ENCODE peak calls at places on chromosome X, in seven cellular contexts. M is neural progenitor cell, A is Peyer's patch, P is testis, E is ovary, R is tibial nerve, C is osteoblast. K is an unnamed sample.

GRCh38 chrX:104565791-104566687 is at the start of gene IL1RAPL2:
- DNase-seq in M (peak; percentile 83), A (no peak), P (peak; percentile 54), E (no peak), R (no peak), C (no peak), K (peak; percentile 15)

GRCh38 chrX:38799995-38800394 is 1.3 kb upstream of the MID1IP1 start:
- DNase-seq in M (no peak), A (no peak), P (peak; percentile 37), E (no peak), R (no peak), C (peak; percentile 75), K (no peak)

GRCh38 chrX:132022115-132022862 is 813 bp upstream of the STK26 start:
- DNase-seq in M (no peak), A (no peak), P (no peak), E (no peak), R (no peak), C (peak; percentile 69), K (peak; percentile 34)

GRCh38 chrX:78066110-78066509 is 37.9 kb upstream of the PGK1 start:
- DNase-seq in M (no peak), A (no peak), P (no peak), E (no peak), R (no peak), C (no peak), K (no peak)

GRCh38 chrX:153685179-153685536 is 2.6 kb upstream of the SLC6A8 start:
- DNase-seq in M (peak; percentile 73), A (peak; percentile 15), P (no peak), E (peak; percentile 17), R (no peak), C (peak; percentile 76), K (peak; percentile 51)

GRCh38 chrX:150146271-150146888 is 208.1 kb upstream of the EOLA2 start:
- DNase-seq in M (no peak), A (no peak), P (no peak), E (no peak), R (no peak), C (no peak), K (no peak)

GRCh38 chrX:133723930-133724329 is 261.5 kb downstream of the GPC3 start:
- DNase-seq in M (no peak), A (no peak), P (no peak), E (no peak), R (no peak), C (no peak), K (no peak)

GRCh38 chrX:47650164-47651042 is at the start of gene ELK1:
- DNase-seq in M (peak; percentile 97), A (peak; percentile 90), P (peak; percentile 98), E (peak; percentile 94), R (peak; percentile 89), C (peak; percentile 93), K (peak; percentile 99)

GRCh38 chrX:152735860-152736511 is 2.4 kb downstream of the MAGEA12 start:
- DNase-seq in M (no peak), A (no peak), P (no peak), E (no peak), R (no peak), C (peak; percentile 37), K (no peak)

GRCh38 chrX:24117288-24117687 is 32.2 kb upstream of the ZFX start:
- DNase-seq in M (no peak), A (no peak), P (peak; percentile 41), E (peak; percentile 28), R (peak; percentile 6), C (peak; percentile 90), K (no peak)

GRCh38 chrX:49101629-49101984 is 21.9 kb upstream of the WDR45 start:
- DNase-seq in M (no peak), A (no peak), P (no peak), E (no peak), R (no peak), C (peak; percentile 55), K (no peak)

GRCh38 chrX:21907250-21907649 is 33.3 kb upstream of the SMS start:
- DNase-seq in M (no peak), A (no peak), P (no peak), E (no peak), R (no peak), C (no peak), K (peak; percentile 65)

GRCh38 chrX:154732421-154733071 is 18.3 kb downstream of the GAB3 start:
- DNase-seq in M (no peak), A (no peak), P (no peak), E (no peak), R (no peak), C (no peak), K (no peak)

GRCh38 chrX:154731881-154732280 is 19.0 kb downstream of the GAB3 start:
- DNase-seq in M (no peak), A (no peak), P (no peak), E (no peak), R (no peak), C (no peak), K (no peak)

GRCh38 chrX:154729439-154729838 is 21.4 kb downstream of the GAB3 start:
- DNase-seq in M (no peak), A (no peak), P (no peak), E (no peak), R (no peak), C (no peak), K (no peak)

GRCh38 chrX:154730271-154730883 is 20.5 kb downstream of the GAB3 start:
- DNase-seq in M (no peak), A (no peak), P (no peak), E (peak; percentile 42), R (no peak), C (no peak), K (no peak)

DNA sequence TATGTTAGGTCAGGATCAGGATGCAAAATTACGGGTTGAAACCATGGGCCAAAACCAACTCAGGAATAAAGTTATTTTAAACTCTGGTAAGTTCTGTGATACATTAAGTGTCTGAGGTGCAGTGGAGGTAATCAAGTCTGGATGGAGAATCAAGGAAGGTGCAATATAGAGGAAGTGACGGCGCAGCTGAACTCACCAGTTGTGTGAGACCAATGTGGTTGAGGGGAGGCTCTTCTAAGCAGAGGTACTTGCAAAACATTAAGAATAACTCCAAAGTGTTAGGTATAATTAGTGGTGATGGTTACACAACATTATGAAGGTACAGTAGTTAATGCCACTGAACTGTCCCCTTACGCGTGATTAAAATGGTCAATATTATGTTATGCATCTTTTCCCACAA is 19.7 kb downstream of the GAB3 start:
- DNase-seq in M (no peak), A (no peak), P (no peak), E (no peak), R (no peak), C (no peak), K (no peak)
- H3K4me1 ChIP-seq in M (no peaks in the 10 kb centered on the region), A (no peaks in the 10 kb centered on the region), P (peaks cover 34% of the 10 kb centered on the region), E (peaks cover 4% of the 10 kb centered on the region), R (peaks cover 24% of the 10 kb centered on the region), C (peaks cover 74% of the 10 kb centered on the region), K (peaks cover 8% of the 10 kb centered on the region)

DNA sequence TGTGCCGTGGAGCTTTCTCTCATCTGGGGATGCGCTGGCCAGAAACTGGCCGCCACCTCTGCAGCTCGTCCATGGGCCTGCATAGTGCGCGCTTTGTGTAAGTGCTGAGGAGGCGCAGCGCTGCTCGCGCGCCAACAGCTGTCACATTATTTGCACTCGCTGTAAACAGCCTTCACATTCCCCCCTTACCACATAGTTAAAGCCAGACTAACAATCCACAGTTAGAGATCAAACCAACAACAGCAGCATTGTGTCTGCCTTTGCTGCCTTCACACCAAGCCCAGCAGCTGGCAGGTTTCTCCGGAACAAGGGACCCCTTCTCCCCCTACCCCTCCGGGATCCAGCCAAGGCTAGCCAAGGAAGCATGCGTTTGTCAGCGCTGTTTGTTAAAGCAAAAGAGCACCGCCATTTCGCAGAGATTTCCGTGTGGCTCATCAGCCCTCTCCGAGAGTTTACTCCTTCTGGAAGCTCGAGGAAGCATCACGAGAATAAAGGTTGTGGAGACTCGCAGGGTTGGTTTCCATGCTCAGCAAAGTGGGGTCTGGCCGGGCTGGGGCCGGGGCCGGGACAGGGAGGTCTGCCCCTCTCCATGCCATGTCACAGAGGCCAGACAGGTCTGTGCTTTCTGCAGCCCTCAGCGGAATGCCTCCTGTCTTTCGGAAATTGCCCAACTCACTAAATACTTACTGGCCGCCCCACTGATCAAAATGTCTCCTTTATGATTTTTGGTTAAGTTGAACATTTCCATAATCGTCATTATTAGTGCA is 11.0 kb downstream of the BCOR start:
- DNase-seq in M (peak; percentile 57), A (no peak), P (peak; percentile 32), E (no peak), R (no peak), C (no peak), K (no peak)
- H3K4me1 ChIP-seq in M (peaks cover 87% of the 10 kb centered on the region), A (no peaks in the 10 kb centered on the region), P (peaks cover 21% of the 10 kb centered on the region), E (peaks cover 9% of the 10 kb centered on the region), R (peaks cover 38% of the 10 kb centered on the region), C (peaks cover 23% of the 10 kb centered on the region), K (peaks cover 59% of the 10 kb centered on the region)

GRCh38 chrX:8042304-8042703 is 115.1 kb upstream of the PNPLA4 start:
- DNase-seq in M (peak; percentile 11), A (no peak), P (no peak), E (no peak), R (no peak), C (no peak), K (no peak)
- H3K4me1 ChIP-seq in M (peaks cover 4% of the 10 kb centered on the region), A (no peaks in the 10 kb centered on the region), P (no peaks in the 10 kb centered on the region), E (no peaks in the 10 kb centered on the region), R (no peaks in the 10 kb centered on the region), C (no peaks in the 10 kb centered on the region), K (no peaks in the 10 kb centered on the region)

GRCh38 chrX:9591496-9591895 is 126.6 kb downstream of the TBL1X start:
- DNase-seq in M (no peak), A (no peak), P (no peak), E (no peak), R (no peak), C (no peak), K (no peak)

GRCh38 chrX:9587551-9588096 is 122.8 kb downstream of the TBL1X start:
- DNase-seq in M (no peak), A (no peak), P (no peak), E (no peak), R (no peak), C (no peak), K (no peak)

GRCh38 chrX:9581771-9582396 is 117.0 kb downstream of the TBL1X start:
- DNase-seq in M (no peak), A (no peak), P (no peak), E (no peak), R (no peak), C (no peak), K (no peak)

GRCh38 chrX:9586992-9587392 is 122.1 kb downstream of the TBL1X start:
- DNase-seq in M (peak; percentile 20), A (no peak), P (no peak), E (no peak), R (no peak), C (no peak), K (no peak)
- H3K4me1 ChIP-seq in M (peaks cover 8% of the 10 kb centered on the region), A (no peaks in the 10 kb centered on the region), P (no peaks in the 10 kb centered on the region), E (no peaks in the 10 kb centered on the region), R (no peaks in the 10 kb centered on the region), C (no peaks in the 10 kb centered on the region), K (peaks cover 14% of the 10 kb centered on the region)

GRCh38 chrX:13815664-13816063 is 1.2 kb downstream of the GPM6B start:
- DNase-seq in M (no peak), A (no peak), P (no peak), E (no peak), R (no peak), C (no peak), K (no peak)
- H3K4me1 ChIP-seq in M (peaks cover 41% of the 10 kb centered on the region), A (no peaks in the 10 kb centered on the region), P (no peaks in the 10 kb centered on the region), E (no peaks in the 10 kb centered on the region), R (no peaks in the 10 kb centered on the region), C (no peaks in the 10 kb centered on the region), K (peaks cover 3% of the 10 kb centered on the region)

K was measured in HAP-1.